ENCODE peak calls at places on chromosome 5, in eight cellular contexts. J, N, R, H, W, Z, I and U are unnamed samples.
A peak's percentile ranks its signal among the peaks of the same experiment; 100 is the strongest.

GRCh38 chr5:40733439-40733838 is 22.3 kb downstream of the TTC33 start:
- DNase-seq in J (no peak), N (no peak), R (no peak), H (no peak), W (no peak), Z (no peak), I (no peak), U (no peak)

GRCh38 chr5:16673241-16673998 is 56.6 kb upstream of the RETREG1 start:
- DNase-seq in J (no peak), N (no peak), R (no peak), H (no peak), W (peak; percentile 24), Z (peak; percentile 34), I (no peak), U (no peak)

GRCh38 chr5:62305358-62305714 is 670 bp upstream of the KIF2A start:
- DNase-seq in J (no peak), N (no peak), R (no peak), H (no peak), W (no peak), Z (no peak), I (no peak), U (no peak)

GRCh38 chr5:148974638-148975330 is 88.1 kb downstream of the SH3TC2 start:
- DNase-seq in J (no peak), N (no peak), R (no peak), H (no peak), W (no peak), Z (no peak), I (no peak), U (no peak)

GRCh38 chr5:80763211-80763610 is 108.4 kb upstream of the DHFR start:
- DNase-seq in J (no peak), N (no peak), R (peak; percentile 31), H (no peak), W (peak; percentile 53), Z (peak; percentile 74), I (peak; percentile 14), U (no peak)

GRCh38 chr5:554284-554988 is 30.2 kb upstream of the SLC9A3 start:
- DNase-seq in J (no peak), N (no peak), R (no peak), H (no peak), W (no peak), Z (no peak), I (no peak), U (no peak)

GRCh38 chr5:37739817-37740261 is 100.0 kb downstream of the GDNF start:
- DNase-seq in J (no peak), N (no peak), R (peak; percentile 73), H (no peak), W (peak; percentile 80), Z (no peak), I (peak; percentile 91), U (no peak)

GRCh38 chr5:139419793-139420192 is 15.9 kb upstream of the SPATA24 start:
- DNase-seq in J (no peak), N (no peak), R (no peak), H (no peak), W (no peak), Z (no peak), I (no peak), U (no peak)

GRCh38 chr5:5494489-5495402 is 72.3 kb downstream of the ICE1 start:
- DNase-seq in J (peak; percentile 87), N (peak; percentile 36), R (peak; percentile 66), H (peak; percentile 81), W (peak; percentile 54), Z (peak; percentile 28), I (peak; percentile 46), U (no peak)

GRCh38 chr5:147576646-147577535 is 67.0 kb upstream of the DPYSL3 start:
- DNase-seq in J (peak; percentile 78), N (peak; percentile 26), R (peak; percentile 57), H (peak; percentile 39), W (peak; percentile 59), Z (peak; percentile 19), I (peak; percentile 60), U (no peak)

GRCh38 chr5:14946813-14947640 is 75.4 kb upstream of the ANKH start:
- DNase-seq in J (no peak), N (no peak), R (peak; percentile 22), H (peak; percentile 49), W (peak; percentile 22), Z (peak; percentile 33), I (no peak), U (no peak)

GRCh38 chr5:161411156-161411555 is 135.4 kb downstream of the GABRB2 start:
- DNase-seq in J (no peak), N (no peak), R (no peak), H (no peak), W (no peak), Z (no peak), I (no peak), U (no peak)

GRCh38 chr5:141560141-141560540 is 58.7 kb downstream of the DIAPH1 start:
- DNase-seq in J (no peak), N (no peak), R (peak; percentile 52), H (no peak), W (peak; percentile 53), Z (peak; percentile 67), I (peak; percentile 37), U (peak; percentile 19)

GRCh38 chr5:107669543-107670027 is 1.2 kb downstream of the EFNA5 start:
- DNase-seq in J (no peak), N (peak; percentile 22), R (peak; percentile 57), H (peak; percentile 57), W (peak; percentile 56), Z (peak; percentile 20), I (peak; percentile 42), U (no peak)
- H3K4me3 ChIP-seq in J (peak overlapping the region; percentile 71), N (peak overlapping the region; percentile 88), R (peak overlapping the region; percentile 72), H (peak overlapping the region; percentile 90), W (peak overlapping the region; percentile 87), Z (peak overlapping the region; percentile 50), I (peak overlapping the region; percentile 71), U (peak overlapping the region; percentile 57)

GRCh38 chr5:131563434-131564228 is 71.4 kb downstream of the RAPGEF6 start:
- DNase-seq in J (no peak), N (no peak), R (no peak), H (no peak), W (no peak), Z (no peak), I (no peak), U (no peak)
- TF ChIP-seq CTCF in J (no peak), N (peak; percentile 27), R (no peak), H (no peak), W (no peak), Z (no peak), I (no peak), U (no peak)

GRCh38 chr5:59037041-59037440 is 454.2 kb downstream of the RAB3C start:
- DNase-seq in J (no peak), N (no peak), R (no peak), H (no peak), W (no peak), Z (no peak), I (peak; percentile 16), U (no peak)

GRCh38 chr5:59034498-59035186 is 451.8 kb downstream of the RAB3C start:
- DNase-seq in J (no peak), N (peak; percentile 58), R (peak; percentile 80), H (peak; percentile 52), W (peak; percentile 76), Z (peak; percentile 19), I (peak; percentile 77), U (no peak)

GRCh38 chr5:59035681-59036080 is 452.8 kb downstream of the RAB3C start:
- DNase-seq in J (no peak), N (no peak), R (no peak), H (no peak), W (no peak), Z (no peak), I (peak; percentile 11), U (no peak)

GRCh38 chr5:59037453-59038168 is 454.7 kb downstream of the RAB3C start:
- DNase-seq in J (no peak), N (no peak), R (peak; percentile 27), H (no peak), W (no peak), Z (no peak), I (peak; percentile 28), U (no peak)

DNA sequence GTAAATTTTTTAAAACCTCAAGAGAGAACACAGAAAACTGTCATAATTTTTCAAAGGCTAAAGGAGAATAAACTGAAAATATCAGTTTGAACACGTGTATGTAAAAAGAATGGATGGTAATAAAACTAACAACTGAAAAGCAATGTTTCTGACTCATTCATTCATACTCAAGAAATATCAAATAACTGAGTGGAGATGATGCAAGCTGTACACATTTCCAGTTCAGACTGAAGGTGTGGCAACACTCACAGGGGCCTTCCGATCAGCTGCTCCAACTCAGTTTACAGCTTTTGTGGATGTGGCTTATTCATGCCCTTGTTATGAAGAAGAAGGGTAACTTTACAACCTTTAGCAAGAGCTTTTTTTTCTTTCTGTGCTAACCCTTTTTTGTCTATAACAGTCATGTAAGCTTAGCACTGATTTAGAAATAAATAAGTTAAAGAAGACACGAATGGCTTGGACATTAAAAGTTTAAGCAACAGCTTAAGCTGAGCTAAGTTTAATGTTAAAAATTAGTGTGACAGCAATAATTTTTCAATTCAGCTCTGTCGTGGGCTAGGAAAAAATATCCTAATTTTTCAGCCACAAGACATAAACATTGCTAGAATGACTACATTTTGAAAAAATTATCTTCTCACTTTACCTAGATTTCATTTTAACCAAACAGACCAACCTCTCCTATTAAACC is 453.5 kb downstream of the RAB3C start:
- DNase-seq in J (peak; percentile 52), N (peak; percentile 91), R (peak; percentile 94), H (no peak), W (peak; percentile 96), Z (peak; percentile 39), I (peak; percentile 96), U (peak; percentile 68)
- H3K4me3 ChIP-seq in J (peak overlapping the region; percentile 87), N (peak overlapping the region; percentile 88), R (peak overlapping the region; percentile 82), H (no peak overlapping the region), W (peak overlapping the region; percentile 61), Z (no peak overlapping the region), I (no peak overlapping the region), U (no peak overlapping the region)

GRCh38 chr5:10235350-10235749 is 14.3 kb downstream of the ATPSCKMT start:
- DNase-seq in J (no peak), N (peak; percentile 74), R (no peak), H (no peak), W (no peak), Z (no peak), I (no peak), U (no peak)

GRCh38 chr5:10232386-10232785 is 17.3 kb downstream of the ATPSCKMT start:
- DNase-seq in J (no peak), N (no peak), R (no peak), H (no peak), W (no peak), Z (no peak), I (no peak), U (no peak)

GRCh38 chr5:10229306-10230048 is 20.2 kb downstream of the ATPSCKMT start:
- DNase-seq in J (no peak), N (peak; percentile 92), R (peak; percentile 25), H (no peak), W (peak; percentile 33), Z (no peak), I (peak; percentile 67), U (peak; percentile 73)

GRCh38 chr5:10233011-10233410 is 16.7 kb downstream of the ATPSCKMT start:
- DNase-seq in J (no peak), N (no peak), R (no peak), H (no peak), W (no peak), Z (no peak), I (no peak), U (no peak)

DNA sequence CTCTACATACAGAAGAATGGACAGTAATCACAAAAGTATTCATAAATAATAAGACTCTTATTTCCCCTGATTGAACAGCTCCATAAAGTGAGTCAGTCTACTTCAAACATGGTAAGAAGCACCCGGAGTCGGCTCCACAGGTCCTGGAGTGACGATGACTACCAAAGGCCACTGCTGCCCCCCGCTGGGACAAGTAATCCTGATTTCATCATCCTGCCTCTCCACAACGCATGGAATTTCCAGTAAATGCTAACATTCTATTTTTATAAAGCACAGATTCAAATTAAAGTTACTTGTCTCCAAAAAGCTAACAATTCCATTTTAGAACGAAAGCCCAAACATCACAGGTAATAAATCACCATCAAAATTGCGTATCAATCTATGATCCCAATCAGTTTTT is 16.2 kb downstream of the ATPSCKMT start:
- DNase-seq in J (no peak), N (peak; percentile 98), R (peak; percentile 86), H (no peak), W (peak; percentile 80), Z (peak; percentile 43), I (peak; percentile 88), U (peak; percentile 82)
- TF ChIP-seq CTCF in J (peak; percentile 34), N (peak; percentile 48), R (peak; percentile 31), H (peak; percentile 2), W (peak; percentile 28), Z (no peak), I (no peak), U (no peak)